ENCODE peak calls at places on chromosomes 3 and 15, in five cellular contexts. I, J, H, G and F are unnamed samples.

GRCh38 chr15:62559049-62559733 is 394.1 kb upstream of the C2CD4B start:
- DNase-seq in G (no peak), H (no peak), I (peak; percentile 57), J (peak; percentile 53), F (peak; percentile 4)

GRCh38 chr3:134682196-134682880 is 31.5 kb upstream of the KY start:
- DNase-seq in I (peak; percentile 13), H (no peak), J (no peak), G (no peak), F (no peak)

GRCh38 chr3:180804871-180805430 is 107.5 kb upstream of the FXR1 start:
- DNase-seq in I (peak; percentile 54), H (no peak), J (no peak), G (peak; percentile 33), F (peak; percentile 8)

GRCh38 chr3:128933922-128934253 is 54.5 kb downstream of the ACAD9 start:
- DNase-seq in H (no peak), G (no peak), I (no peak), J (no peak), F (no peak)

GRCh38 chr3:104281713-104282112 is 1085.0 kb upstream of the ALCAM start:
- DNase-seq in G (no peak), I (no peak), J (no peak), H (no peak), F (no peak)

GRCh38 chr3:176167272-176167671 is 1030.0 kb downstream of the TBL1XR1 start:
- DNase-seq in G (no peak), J (no peak), H (no peak), I (no peak), F (peak; percentile 74)

GRCh38 chr3:106518516-106518915 is 649.7 kb upstream of the CBLB start:
- DNase-seq in J (no peak), H (no peak), I (peak; percentile 67), G (peak; percentile 6), F (peak; percentile 24)

GRCh38 chr3:151278223-151278622 is at the start of gene P2RY14:
- DNase-seq in I (no peak), G (no peak), H (no peak), J (no peak), F (no peak)

GRCh38 chr3:72296477-72297111 is 511.6 kb upstream of the PROK2 start:
- DNase-seq in J (no peak), G (no peak), I (no peak), H (no peak), F (no peak)

GRCh38 chr3:15051531-15051930 is 13.6 kb downstream of the MRPS25 start:
- DNase-seq in J (no peak), G (peak; percentile 29), I (no peak), H (no peak), F (peak; percentile 42)

GRCh38 chr3:156739976-156740375 is 65.6 kb downstream of the TIPARP start:
- DNase-seq in I (no peak), J (no peak), H (no peak), G (no peak), F (no peak)

GRCh38 chr3:127824151-127824825 is 2.0 kb upstream of the MGLL start:
- DNase-seq in I (no peak), J (no peak), G (no peak), H (no peak), F (no peak)

GRCh38 chr3:194355379-194355778 is 4.3 kb upstream of the CPN2 start:
- DNase-seq in J (no peak), H (no peak), I (no peak), G (no peak), F (no peak)

GRCh38 chr15:51310064-51310463 is 28.3 kb downstream of the CYP19A1 start:
- DNase-seq in J (no peak), I (peak; percentile 57), G (no peak), H (no peak), F (no peak)

GRCh38 chr3:72482589-72483249 is 365.5 kb downstream of the SHQ1 start:
- DNase-seq in G (peak; percentile 66), I (peak; percentile 72), H (peak; percentile 23), J (peak; percentile 77), F (peak; percentile 63)

GRCh38 chr3:11672396-11672795 is 28.7 kb upstream of the VGLL4 start:
- DNase-seq in I (no peak), J (no peak), H (no peak), G (no peak), F (no peak)

GRCh38 chr15:35397027-35397426 is 148.9 kb downstream of the DPH6 start:
- DNase-seq in H (no peak), J (no peak), I (no peak), G (no peak), F (no peak)

GRCh38 chr3:101849714-101850326 is 506 bp downstream of the NFKBIZ start:
- DNase-seq in H (peak; percentile 31), I (no peak), G (peak; percentile 29), J (peak; percentile 51), F (peak; percentile 65)

GRCh38 chr15:65612616-65612946 is 1.6 kb upstream of the INTS14 start:
- DNase-seq in G (no peak), I (peak; percentile 0), H (no peak), J (no peak), F (no peak)

GRCh38 chr15:90716317-90716975 is 700 bp upstream of the BLM start:
- DNase-seq in I (peak; percentile 11), G (no peak), H (no peak), J (no peak), F (peak; percentile 23)

GRCh38 chr15:90035095-90035834 is 34.1 kb downstream of the ZNF710 start:
- DNase-seq in H (no peak), I (peak; percentile 70), J (peak; percentile 45), G (peak; percentile 86), F (peak; percentile 93)

GRCh38 chr15:68385671-68386586 is 46.0 kb downstream of the ITGA11 start:
- DNase-seq in J (no peak), I (no peak), G (no peak), H (no peak), F (no peak)

GRCh38 chr3:62366093-62366419 is 7.3 kb downstream of the FEZF2 start:
- DNase-seq in H (no peak), I (no peak), G (no peak), J (no peak), F (no peak)

GRCh38 chr3:127755305-127755681 is 67.0 kb downstream of the MGLL start:
- DNase-seq in I (no peak), H (no peak), J (no peak), G (no peak), F (no peak)

GRCh38 chr3:195284842-195285241 is 13.9 kb upstream of the XXYLT1 start:
- DNase-seq in G (no peak), I (no peak), H (no peak), J (no peak), F (no peak)

GRCh38 chr3:66582721-66583141 is 81.9 kb upstream of the LRIG1 start:
- DNase-seq in G (peak; percentile 85), H (peak; percentile 40), J (no peak), I (peak; percentile 44), F (no peak)

GRCh38 chr3:144843099-144843498 is 871.5 kb downstream of the DIPK2A start:
- DNase-seq in J (no peak), G (no peak), I (no peak), H (no peak), F (peak; percentile 2)

GRCh38 chr3:151439652-151440125 is 21.2 kb downstream of the IGSF10 start:
- DNase-seq in G (peak; percentile 68), I (peak; percentile 40), H (no peak), J (no peak), F (peak; percentile 79)

GRCh38 chr3:41673643-41674042 is 288.3 kb downstream of the ULK4 start:
- DNase-seq in J (no peak), G (peak; percentile 14), H (no peak), I (peak; percentile 53), F (no peak)

GRCh38 chr3:36393563-36393962 is 13.3 kb downstream of the STAC start:
- DNase-seq in H (no peak), I (peak; percentile 22), G (no peak), J (no peak), F (no peak)

GRCh38 chr3:58169371-58169770 is 41.4 kb downstream of the DNASE1L3 start:
- DNase-seq in H (no peak), J (no peak), G (no peak), I (no peak), F (no peak)

GRCh38 chr3:42960781-42961180 is 18.3 kb upstream of the GASK1A start:
- DNase-seq in J (no peak), H (no peak), G (no peak), I (no peak), F (no peak)